ENCODE peak calls at places on chromosomes 6 and 20, in four cellular contexts. W is K562, E is HepG2, A is IMR-90. G is an unnamed sample.

GRCh38 chr6:169869301-169869700 is 117.9 kb downstream of the ERMARD start:
- DNase-seq in E (no peak), A (no peak), W (no peak), G (no peak)

GRCh38 chr6:74946961-74947360 is 258.9 kb downstream of the COL12A1 start:
- DNase-seq in W (no peak), A (peak; percentile 78), E (peak; percentile 4), G (no peak)

GRCh38 chr6:137970368-137970767 is 103.3 kb downstream of the TNFAIP3 start:
- DNase-seq in W (peak; percentile 74), E (no peak), A (no peak), G (no peak)

GRCh38 chr6:160036790-160037206 is 67.9 kb downstream of the IGF2R start:
- DNase-seq in W (no peak), E (no peak), A (peak; percentile 87), G (no peak)

GRCh38 chr6:7201732-7202541 is 94.2 kb downstream of the RREB1 start:
- DNase-seq in E (no peak), A (no peak), W (peak; percentile 94), G (no peak)

GRCh38 chr6:78599526-78599925 is 267.8 kb upstream of the IRAK1BP1 start:
- DNase-seq in A (peak; percentile 43), W (no peak), E (no peak), G (no peak)

GRCh38 chr20:31605031-31605901 is at the start of gene ID1:
- DNase-seq in A (peak; percentile 93), W (peak; percentile 98), E (peak; percentile 99), G (peak; percentile 91)

GRCh38 chr6:130575971-130576370 is 210.2 kb downstream of the TMEM200A start:
- DNase-seq in A (no peak), W (no peak), E (peak; percentile 15), G (no peak)

GRCh38 chr6:13910443-13910842 is 14.3 kb upstream of the RNF182 start:
- DNase-seq in W (no peak), E (no peak), A (no peak), G (no peak)

GRCh38 chr20:33810885-33811762 is at the start of gene CHMP4B:
- DNase-seq in W (peak; percentile 99), E (peak; percentile 99), A (peak; percentile 98), G (peak; percentile 98)

GRCh38 chr6:115544765-115545409 is 515.8 kb downstream of the FRK start:
- DNase-seq in W (no peak), E (no peak), A (no peak), G (no peak)

GRCh38 chr6:168462454-168462853 is 21.5 kb downstream of the SMOC2 start:
- DNase-seq in W (no peak), E (no peak), A (no peak), G (no peak)

GRCh38 chr20:31987744-31988143 is 19.8 kb downstream of the XKR7 start:
- DNase-seq in A (no peak), W (no peak), E (peak; percentile 45), G (peak; percentile 36)

DNA sequence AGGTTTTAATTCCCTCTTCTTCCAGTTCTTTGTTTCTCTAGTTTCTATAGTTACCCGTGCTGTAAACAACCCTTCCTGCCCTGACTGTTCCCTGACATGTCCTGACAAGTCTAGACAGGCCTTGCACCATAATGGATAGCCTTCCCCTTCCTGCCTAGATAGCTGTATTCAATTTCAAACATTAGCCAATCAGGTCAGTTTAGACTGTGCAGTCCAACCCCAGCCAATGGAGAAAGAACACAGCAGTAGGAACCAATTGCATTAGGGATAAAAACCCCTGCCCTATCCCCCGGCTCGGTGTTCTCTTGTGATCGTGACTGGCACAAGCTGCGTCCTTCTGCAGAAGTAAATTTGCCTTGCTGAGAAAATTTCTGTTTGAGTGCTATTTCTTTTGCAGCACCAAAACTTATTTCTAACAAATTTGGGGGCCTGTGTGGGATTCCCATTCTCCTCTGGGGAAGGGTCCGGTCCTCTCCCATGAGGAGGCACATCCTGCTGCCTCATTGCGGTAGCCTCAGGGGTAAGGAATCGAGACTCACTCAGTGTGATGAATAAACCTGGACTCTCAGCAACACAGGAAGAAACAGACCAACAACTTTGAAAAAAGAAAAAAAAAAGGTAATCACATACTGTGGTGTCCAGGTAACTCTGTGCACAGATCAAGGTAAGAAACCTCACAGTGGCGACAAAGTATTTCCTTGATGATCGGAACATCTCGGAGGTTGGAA is 248.7 kb upstream of the ECI2 start:
- DNase-seq in W (no peak), A (no peak), E (no peak), G (peak; percentile 42)
- TF ChIP-seq MAZ in W (no peak), A (no peak), E (no peak), G (no peak)

DNA sequence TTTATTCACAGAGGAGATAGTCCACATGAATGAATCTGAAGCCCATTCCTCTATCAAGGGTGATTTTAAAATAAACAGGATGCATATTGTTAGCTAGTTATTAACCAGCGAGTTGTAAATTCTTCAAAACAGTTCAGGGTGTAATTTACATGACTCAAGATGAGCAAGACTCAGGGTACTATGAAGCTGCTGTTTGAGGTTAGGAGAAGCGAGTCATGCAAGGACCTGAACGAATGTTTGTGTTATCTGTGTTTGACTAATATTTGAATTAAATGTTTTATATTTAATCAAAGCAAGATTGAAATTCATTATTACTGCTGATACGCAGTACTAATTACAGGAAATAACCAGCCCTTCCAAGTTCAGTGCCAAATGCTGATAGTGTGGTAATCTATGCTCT is 191.1 kb downstream of the SAMD5 start:
- DNase-seq in A (peak; percentile 91), W (no peak), E (no peak), G (peak; percentile 6)
- TF ChIP-seq MAZ in A (no peak), W (no peak), E (no peak), G (no peak)

GRCh38 chr6:53834134-53834533 is 39.3 kb downstream of the LRRC1 start:
- DNase-seq in A (no peak), E (no peak), W (no peak), G (no peak)

GRCh38 chr6:53833147-53833546 is 38.3 kb downstream of the LRRC1 start:
- DNase-seq in W (no peak), E (no peak), A (no peak), G (no peak)

GRCh38 chr6:53840027-53840426 is 45.2 kb downstream of the LRRC1 start:
- DNase-seq in A (no peak), E (no peak), W (no peak), G (no peak)

GRCh38 chr6:53837875-53838806 is 43.3 kb downstream of the LRRC1 start:
- DNase-seq in E (no peak), A (peak; percentile 22), W (no peak), G (no peak)
- TF ChIP-seq MAZ in E (no peak), A (no peak), W (no peak), G (no peak)

GRCh38 chr20:61698598-61698960 is 367.1 kb downstream of the TAF4 start:
- DNase-seq in E (no peak), A (no peak), W (no peak), G (no peak)

GRCh38 chr20:61697666-61698597 is 367.7 kb downstream of the TAF4 start:
- DNase-seq in W (no peak), A (no peak), E (no peak), G (no peak)

GRCh38 chr20:61700595-61701140 is 365.0 kb downstream of the TAF4 start:
- DNase-seq in A (no peak), E (no peak), W (no peak), G (no peak)

GRCh38 chr20:61701401-61701800 is 364.3 kb downstream of the TAF4 start:
- DNase-seq in W (no peak), E (no peak), A (no peak), G (no peak)

GRCh38 chr20:61699184-61700066 is 366.3 kb downstream of the TAF4 start:
- DNase-seq in A (no peak), W (no peak), E (no peak), G (no peak)
- TF ChIP-seq MAZ in A (no peak), W (no peak), E (no peak), G (no peak)

GRCh38 chr20:6632187-6632586 is 135.3 kb upstream of the BMP2 start:
- DNase-seq in W (peak; percentile 1), E (peak; percentile 25), A (no peak), G (no peak)
- TF ChIP-seq MAZ in W (no peak), E (no peak), A (no peak), G (no peak)